ENCODE peak calls at places on chromosome 10, in six cellular contexts. T is IMR-90, E is H1, F is H9, U is mesenchymal stem cell, K is trophoblast cell. X is an unnamed sample.
A peak's percentile ranks its signal among the peaks of the same experiment; 100 is the strongest.

GRCh38 chr10:110739811-110740271 is 95.7 kb downstream of the RBM20 start:
- DNase-seq in T (no peak), E (no peak), F (no peak), U (no peak), K (no peak), X (no peak)

GRCh38 chr10:60531006-60531405 is 141.3 kb upstream of the ANK3 start:
- DNase-seq in T (no peak), E (no peak), F (no peak), U (no peak), K (no peak), X (no peak)

GRCh38 chr10:46293832-46294640 is 7.2 kb downstream of the ANTXRL start:
- DNase-seq in T (no peak), E (no peak), F (peak; percentile 32), U (no peak), K (no peak), X (no peak)

GRCh38 chr10:37821237-37821636 is 36.2 kb downstream of the ZNF248 start:
- DNase-seq in T (no peak), E (no peak), F (no peak), U (no peak), K (no peak), X (no peak)

GRCh38 chr10:78312197-78313046 is 278.8 kb downstream of the RPS24 start:
- DNase-seq in T (peak; percentile 40), E (no peak), F (peak; percentile 14), U (peak; percentile 88), K (no peak), X (no peak)

GRCh38 chr10:90968448-90969086 is 47.7 kb upstream of the ANKRD1 start:
- DNase-seq in T (peak; percentile 83), E (no peak), F (no peak), U (peak; percentile 64), K (no peak), X (no peak)

GRCh38 chr10:101250136-101250535 is 20.9 kb upstream of the LBX1 start:
- DNase-seq in T (no peak), E (no peak), F (no peak), U (no peak), K (peak; percentile 49), X (no peak)

GRCh38 chr10:74854610-74855009 is 28.2 kb downstream of the KAT6B start:
- DNase-seq in T (no peak), E (no peak), F (no peak), U (peak; percentile 16), K (no peak), X (no peak)

GRCh38 chr10:101818958-101819633 is 852 bp upstream of the OGA start:
- DNase-seq in T (no peak), E (no peak), F (no peak), U (peak; percentile 13), K (no peak), X (no peak)

GRCh38 chr10:79149662-79150443 is 81.1 kb downstream of the ZMIZ1 start:
- DNase-seq in T (peak; percentile 61), E (no peak), F (peak; percentile 67), U (peak; percentile 68), K (no peak), X (no peak)

GRCh38 chr10:51162002-51162401 is 87.7 kb downstream of the PRKG1 start:
- DNase-seq in T (no peak), E (no peak), F (peak; percentile 39), U (peak; percentile 27), K (no peak), X (peak; percentile 26)

GRCh38 chr10:73910401-73910763 is 550 bp upstream of the PLAU start:
- DNase-seq in T (peak; percentile 43), E (no peak), F (no peak), U (peak; percentile 82), K (no peak), X (no peak)

GRCh38 chr10:51422311-51423120 is 276.9 kb downstream of the CSTF2T start:
- DNase-seq in T (peak; percentile 76), E (peak; percentile 7), F (peak; percentile 55), U (peak; percentile 66), K (peak; percentile 34), X (no peak)

GRCh38 chr10:17214991-17215781 is 12.9 kb upstream of the VIM start:
- DNase-seq in T (peak; percentile 97), E (no peak), F (no peak), U (peak; percentile 87), K (no peak), X (no peak)

GRCh38 chr10:114026189-114027040 is 17.3 kb upstream of the ADRB1 start:
- DNase-seq in T (peak; percentile 53), E (no peak), F (no peak), U (peak; percentile 86), K (no peak), X (no peak)

GRCh38 chr10:122277737-122278136 is 6.6 kb downstream of the BTBD16 start:
- DNase-seq in T (no peak), E (no peak), F (no peak), U (no peak), K (no peak), X (no peak)

GRCh38 chr10:21514101-21514807 is 11.2 kb downstream of the SKIDA1 start:
- DNase-seq in T (no peak), E (no peak), F (no peak), U (no peak), K (no peak), X (no peak)

GRCh38 chr10:60434418-60435046 is 44.9 kb upstream of the ANK3 start:
- DNase-seq in T (peak; percentile 74), E (no peak), F (no peak), U (peak; percentile 68), K (no peak), X (peak; percentile 40)

GRCh38 chr10:79316671-79317431 is 30.4 kb upstream of the PPIF start:
- DNase-seq in T (peak; percentile 29), E (no peak), F (no peak), U (peak; percentile 39), K (no peak), X (no peak)

GRCh38 chr10:5948208-5948585 is 29.1 kb downstream of the IL15RA start:
- DNase-seq in T (no peak), E (no peak), F (no peak), U (no peak), K (no peak), X (no peak)

GRCh38 chr10:103839867-103840746 is 15.3 kb downstream of the SH3PXD2A start:
- DNase-seq in T (no peak), E (no peak), F (peak; percentile 66), U (peak; percentile 31), K (no peak), X (no peak)

GRCh38 chr10:122333037-122333436 is 41.5 kb upstream of the PLEKHA1 start:
- DNase-seq in T (no peak), E (no peak), F (no peak), U (no peak), K (no peak), X (no peak)

GRCh38 chr10:75018233-75018632 is 93.2 kb upstream of the SAMD8 start:
- DNase-seq in T (no peak), E (no peak), F (no peak), U (no peak), K (no peak), X (no peak)

GRCh38 chr10:95517536-95518454 is 43.4 kb downstream of the SORBS1 start:
- DNase-seq in T (peak; percentile 17), E (no peak), F (no peak), U (peak; percentile 29), K (no peak), X (no peak)

GRCh38 chr10:17454181-17454800 is at the start of gene ST8SIA6:
- DNase-seq in T (peak; percentile 47), E (no peak), F (peak; percentile 42), U (peak; percentile 47), K (no peak), X (peak; percentile 36)

GRCh38 chr10:132406750-132407149 is 9.8 kb downstream of the PWWP2B start:
- DNase-seq in T (no peak), E (no peak), F (no peak), U (no peak), K (no peak), X (no peak)

GRCh38 chr10:132407243-132407746 is 10.3 kb downstream of the PWWP2B start:
- DNase-seq in T (no peak), E (no peak), F (no peak), U (no peak), K (peak; percentile 45), X (no peak)

GRCh38 chr10:132408823-132409666 is 12.0 kb downstream of the PWWP2B start:
- DNase-seq in T (no peak), E (no peak), F (no peak), U (no peak), K (no peak), X (no peak)

GRCh38 chr10:132408367-132408781 is 11.4 kb downstream of the PWWP2B start:
- DNase-seq in T (no peak), E (no peak), F (peak; percentile 58), U (peak; percentile 52), K (no peak), X (no peak)

DNA sequence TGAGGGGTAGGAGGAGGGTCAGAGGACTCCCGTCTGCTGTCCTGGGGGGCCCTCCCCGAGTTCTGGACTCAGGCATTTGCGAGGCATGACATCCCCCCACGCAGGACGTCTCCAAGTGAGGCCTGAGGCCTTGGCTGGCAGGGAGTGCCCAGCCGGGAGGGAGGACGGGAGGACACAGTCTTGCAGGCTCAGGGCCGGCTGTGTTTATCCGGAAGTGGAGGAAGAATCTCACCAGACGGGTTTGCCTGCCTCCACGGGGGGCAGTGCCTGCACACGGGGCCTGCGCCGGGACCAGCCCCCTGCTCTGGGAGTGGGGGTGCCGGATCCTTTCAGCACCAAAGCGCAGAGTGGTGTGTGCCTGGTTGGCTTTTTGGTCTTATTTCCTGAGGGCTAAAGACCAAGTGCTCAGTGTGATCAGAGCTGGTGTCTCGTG is 10.9 kb downstream of the PWWP2B start:
- DNase-seq in T (peak; percentile 29), E (no peak), F (peak; percentile 88), U (peak; percentile 80), K (peak; percentile 83), X (no peak)
- H2BK5ac ChIP-seq in T (peak overlapping the region; percentile 20), E (peak overlapping the region; percentile 97), F (no peak overlapping the region), U (no peak overlapping the region), K (peak overlapping the region; percentile 94), X (peak overlapping the region; percentile 14)

GRCh38 chr10:71461457-71461856 is 64.7 kb downstream of the CDH23 start:
- DNase-seq in T (no peak), E (no peak), F (no peak), U (no peak), K (no peak), X (no peak)
- H4K91ac ChIP-seq in T (no peak overlapping the region), E (no peak overlapping the region), F (no peak overlapping the region), U (no peak overlapping the region), K (no peak overlapping the region), X (no peak overlapping the region)

DNA sequence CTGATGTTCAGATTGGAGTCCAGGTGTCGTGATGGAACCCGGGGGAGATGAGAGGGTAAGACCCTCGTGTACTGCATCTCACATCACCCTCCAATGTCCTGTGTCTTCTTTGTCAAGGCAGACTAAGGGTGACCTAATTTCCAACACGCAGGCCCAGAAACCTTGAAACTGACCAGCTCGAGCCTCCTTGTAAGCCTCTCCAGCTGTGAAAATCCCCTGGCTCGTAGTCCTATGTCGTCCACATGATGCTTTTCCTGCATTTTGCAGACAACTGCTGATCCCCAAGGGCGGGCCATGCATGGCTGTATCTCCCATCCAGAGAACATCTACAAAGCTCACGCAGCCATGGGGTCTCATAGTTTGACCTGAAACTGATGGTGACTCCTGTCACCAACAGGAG is 220.1 kb downstream of the ARHGAP12 start:
- DNase-seq in T (no peak), E (no peak), F (no peak), U (peak; percentile 30), K (no peak), X (no peak)
- H2BK120ac ChIP-seq in T (peak overlapping the region; percentile 94), E (no peak overlapping the region), F (no peak overlapping the region), U (no peak overlapping the region), K (peak overlapping the region; percentile 48), X (peak overlapping the region; percentile 7)

DNA sequence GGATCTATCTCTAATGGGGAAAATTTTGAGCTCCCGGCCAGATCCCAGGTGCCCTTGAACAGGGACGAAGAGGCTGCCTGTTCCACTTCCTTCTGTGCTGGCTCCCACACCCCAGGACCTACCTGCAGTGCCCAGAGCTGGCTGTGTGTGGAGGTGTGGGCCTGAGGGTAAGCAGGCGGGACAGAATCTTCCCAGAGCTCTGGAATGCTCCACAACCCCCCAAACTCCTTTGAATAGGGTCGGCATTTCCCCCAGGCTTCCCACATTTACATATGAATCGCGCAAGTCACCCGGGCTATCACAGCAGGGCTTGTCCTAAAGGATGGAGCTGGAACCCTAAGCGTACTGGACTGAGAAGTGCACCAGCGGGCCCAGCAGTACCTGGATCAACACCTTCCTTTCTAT is 95.9 kb downstream of the DNMBP start:
- DNase-seq in T (no peak), E (peak; percentile 96), F (peak; percentile 98), U (no peak), K (no peak), X (peak; percentile 90)
- H2BK5ac ChIP-seq in T (no peak overlapping the region), E (peak overlapping the region; percentile 97), F (peak overlapping the region; percentile 50), U (no peak overlapping the region), K (no peak overlapping the region), X (peak overlapping the region; percentile 85)